ENCODE peak calls at places on chromosome 19, in five cellular contexts. One of them, this sample, is unnamed.

GRCh38 chr19:55681131-55682087 is 6.4 kb downstream of the EPN1 start:
- DNase-seq in HFF-Myc: no peak
- DNase-seq in CD4-positive, alpha-beta T cell: no peak
- DNase-seq in MCF 10A: no peak
- DNase-seq in H1: no peak
- DNase-seq in this sample: no peak

GRCh38 chr19:51320258-51320657 is 8.8 kb downstream of the IGLON5 start:
- DNase-seq in H1: no peak
- DNase-seq in CD4-positive, alpha-beta T cell: no peak
- DNase-seq in MCF 10A: no peak
- DNase-seq in HFF-Myc: no peak
- DNase-seq in this sample: no peak

GRCh38 chr19:33693678-33694077 is 71.9 kb downstream of the CHST8 start:
- DNase-seq in CD4-positive, alpha-beta T cell: no peak
- DNase-seq in HFF-Myc: no peak
- DNase-seq in H1: no peak
- DNase-seq in MCF 10A: no peak
- DNase-seq in this sample: no peak

GRCh38 chr19:35484637-35485036 is 5.6 kb downstream of the KRTDAP start:
- DNase-seq in HFF-Myc: no peak
- DNase-seq in H1: no peak
- DNase-seq in MCF 10A: no peak
- DNase-seq in CD4-positive, alpha-beta T cell: no peak
- DNase-seq in this sample: no peak

GRCh38 chr19:49581007-49581508 is at the start of gene PRRG2:
- DNase-seq in H1: peak; percentile 72
- DNase-seq in MCF 10A: peak; percentile 52
- DNase-seq in CD4-positive, alpha-beta T cell: no peak
- DNase-seq in HFF-Myc: no peak
- DNase-seq in this sample: no peak

GRCh38 chr19:35673121-35673804 is 6.9 kb downstream of the UPK1A start:
- DNase-seq in CD4-positive, alpha-beta T cell: peak; percentile 11
- DNase-seq in MCF 10A: peak; percentile 61
- DNase-seq in HFF-Myc: peak; percentile 14
- DNase-seq in H1: peak; percentile 89
- DNase-seq in this sample: no peak

GRCh38 chr19:5718579-5719273 is 1.2 kb downstream of the LONP1 start:
- DNase-seq in MCF 10A: peak; percentile 74
- DNase-seq in HFF-Myc: no peak
- DNase-seq in CD4-positive, alpha-beta T cell: no peak
- DNase-seq in H1: no peak
- DNase-seq in this sample: peak; percentile 69

GRCh38 chr19:1473424-1473851 is 5.6 kb downstream of the C19orf25 start:
- DNase-seq in HFF-Myc: no peak
- DNase-seq in CD4-positive, alpha-beta T cell: no peak
- DNase-seq in MCF 10A: no peak
- DNase-seq in H1: no peak
- DNase-seq in this sample: no peak

GRCh38 chr19:8323781-8324185 is 2.5 kb downstream of the RPS28 start:
- DNase-seq in CD4-positive, alpha-beta T cell: no peak
- DNase-seq in HFF-Myc: no peak
- DNase-seq in H1: no peak
- DNase-seq in MCF 10A: no peak
- DNase-seq in this sample: no peak

GRCh38 chr19:8401981-8402411 is 11.1 kb upstream of the MARCHF2 start:
- DNase-seq in H1: no peak
- DNase-seq in HFF-Myc: no peak
- DNase-seq in CD4-positive, alpha-beta T cell: no peak
- DNase-seq in MCF 10A: no peak
- DNase-seq in this sample: no peak

GRCh38 chr19:50272263-50272897 is 56.8 kb downstream of the KCNC3 start:
- DNase-seq in MCF 10A: no peak
- DNase-seq in CD4-positive, alpha-beta T cell: no peak
- DNase-seq in H1: no peak
- DNase-seq in HFF-Myc: no peak
- DNase-seq in this sample: no peak

GRCh38 chr19:38255759-38256052 is 468 bp downstream of the PPP1R14A start:
- DNase-seq in HFF-Myc: no peak
- DNase-seq in MCF 10A: no peak
- DNase-seq in H1: no peak
- DNase-seq in CD4-positive, alpha-beta T cell: no peak
- DNase-seq in this sample: no peak

GRCh38 chr19:34645551-34645950 is 31.4 kb downstream of the SCGB2B2 start:
- DNase-seq in MCF 10A: no peak
- DNase-seq in H1: no peak
- DNase-seq in HFF-Myc: no peak
- DNase-seq in CD4-positive, alpha-beta T cell: no peak
- DNase-seq in this sample: no peak

GRCh38 chr19:7461841-7462629 is 26.8 kb downstream of the PEX11G start:
- DNase-seq in H1: peak; percentile 64
- DNase-seq in MCF 10A: no peak
- DNase-seq in HFF-Myc: no peak
- DNase-seq in CD4-positive, alpha-beta T cell: no peak
- DNase-seq in this sample: no peak

GRCh38 chr19:39082745-39083598 is 1.2 kb upstream of the ACP7 start:
- DNase-seq in CD4-positive, alpha-beta T cell: no peak
- DNase-seq in H1: no peak
- DNase-seq in HFF-Myc: no peak
- DNase-seq in MCF 10A: no peak
- DNase-seq in this sample: no peak

GRCh38 chr19:40523322-40524047 is 53.2 kb upstream of the SHKBP1 start:
- DNase-seq in MCF 10A: peak; percentile 79
- DNase-seq in CD4-positive, alpha-beta T cell: peak; percentile 30
- DNase-seq in HFF-Myc: no peak
- DNase-seq in H1: peak; percentile 87
- DNase-seq in this sample: no peak

GRCh38 chr19:7533281-7533819 is 2.2 kb upstream of the PNPLA6 start:
- DNase-seq in CD4-positive, alpha-beta T cell: no peak
- DNase-seq in HFF-Myc: no peak
- DNase-seq in H1: peak; percentile 71
- DNase-seq in MCF 10A: peak; percentile 55
- DNase-seq in this sample: no peak

GRCh38 chr19:49499030-49499670 is 2.9 kb downstream of the RPS11 start:
- DNase-seq in H1: no peak
- DNase-seq in MCF 10A: no peak
- DNase-seq in CD4-positive, alpha-beta T cell: no peak
- DNase-seq in HFF-Myc: no peak
- DNase-seq in this sample: no peak

GRCh38 chr19:28686741-28687140 is 526.2 kb downstream of the UQCRFS1 start:
- DNase-seq in HFF-Myc: no peak
- DNase-seq in MCF 10A: no peak
- DNase-seq in CD4-positive, alpha-beta T cell: no peak
- DNase-seq in H1: no peak
- DNase-seq in this sample: no peak

GRCh38 chr19:19488875-19489690 is 26.3 kb downstream of the TSSK6 start:
- DNase-seq in H1: peak; percentile 87
- DNase-seq in CD4-positive, alpha-beta T cell: peak; percentile 96
- DNase-seq in HFF-Myc: peak; percentile 92
- DNase-seq in MCF 10A: peak; percentile 52
- DNase-seq in this sample: peak; percentile 74

GRCh38 chr19:19064811-19065745 is 1.3 kb downstream of the SLC25A42 start:
- DNase-seq in MCF 10A: no peak
- DNase-seq in HFF-Myc: no peak
- DNase-seq in H1: no peak
- DNase-seq in CD4-positive, alpha-beta T cell: no peak
- DNase-seq in this sample: no peak

GRCh38 chr19:14440049-14440448 is 6.9 kb downstream of the PKN1 start:
- DNase-seq in CD4-positive, alpha-beta T cell: peak; percentile 70
- DNase-seq in HFF-Myc: no peak
- DNase-seq in MCF 10A: no peak
- DNase-seq in H1: no peak
- DNase-seq in this sample: no peak

GRCh38 chr19:51708811-51709210 is 15.0 kb downstream of the HAS1 start:
- DNase-seq in MCF 10A: no peak
- DNase-seq in H1: no peak
- DNase-seq in HFF-Myc: no peak
- DNase-seq in CD4-positive, alpha-beta T cell: no peak
- DNase-seq in this sample: no peak

GRCh38 chr19:52217576-52217975 is 27.7 kb downstream of the PPP2R1A start:
- DNase-seq in MCF 10A: no peak
- DNase-seq in CD4-positive, alpha-beta T cell: no peak
- DNase-seq in H1: no peak
- DNase-seq in HFF-Myc: no peak
- DNase-seq in this sample: no peak

GRCh38 chr19:32702010-32702409 is 10.4 kb downstream of the NUDT19 start:
- DNase-seq in CD4-positive, alpha-beta T cell: no peak
- DNase-seq in H1: no peak
- DNase-seq in HFF-Myc: no peak
- DNase-seq in MCF 10A: no peak
- DNase-seq in this sample: no peak

GRCh38 chr19:1087813-1088418 is 7.3 kb downstream of the POLR2E start:
- DNase-seq in MCF 10A: no peak
- DNase-seq in HFF-Myc: no peak
- DNase-seq in H1: no peak
- DNase-seq in CD4-positive, alpha-beta T cell: peak; percentile 66
- DNase-seq in this sample: no peak

GRCh38 chr19:4829001-4829712 is 2.4 kb downstream of the TICAM1 start:
- DNase-seq in MCF 10A: no peak
- DNase-seq in HFF-Myc: no peak
- DNase-seq in H1: no peak
- DNase-seq in CD4-positive, alpha-beta T cell: no peak
- DNase-seq in this sample: no peak

GRCh38 chr19:45117167-45117594 is 24.2 kb downstream of the PPP1R37 start:
- DNase-seq in H1: no peak
- DNase-seq in CD4-positive, alpha-beta T cell: no peak
- DNase-seq in HFF-Myc: no peak
- DNase-seq in MCF 10A: no peak
- DNase-seq in this sample: no peak

GRCh38 chr19:35013047-35013819 is 13.1 kb downstream of the GRAMD1A start:
- DNase-seq in CD4-positive, alpha-beta T cell: peak; percentile 81
- DNase-seq in MCF 10A: peak; percentile 44
- DNase-seq in HFF-Myc: no peak
- DNase-seq in H1: peak; percentile 97
- DNase-seq in this sample: no peak

GRCh38 chr19:53431399-53432087 is at the start of gene ZNF761:
- DNase-seq in HFF-Myc: peak; percentile 54
- DNase-seq in CD4-positive, alpha-beta T cell: peak; percentile 94
- DNase-seq in H1: peak; percentile 100
- DNase-seq in MCF 10A: peak; percentile 92
- DNase-seq in this sample: peak; percentile 35

GRCh38 chr19:18657590-18658365 is 20.9 kb downstream of the KLHL26 start:
- DNase-seq in MCF 10A: no peak
- DNase-seq in H1: no peak
- DNase-seq in CD4-positive, alpha-beta T cell: no peak
- DNase-seq in HFF-Myc: no peak
- DNase-seq in this sample: no peak

GRCh38 chr19:29946645-29947044 is 4.6 kb downstream of the URI1 start:
- DNase-seq in HFF-Myc: no peak
- DNase-seq in MCF 10A: no peak
- DNase-seq in H1: no peak
- DNase-seq in CD4-positive, alpha-beta T cell: no peak
- DNase-seq in this sample: no peak
- TF ChIP-seq CTCF in HFF-Myc: no peak
- TF ChIP-seq CTCF in MCF 10A: no peak
- TF ChIP-seq CTCF in H1: no peak
- TF ChIP-seq CTCF in CD4-positive, alpha-beta T cell: no peak
- TF ChIP-seq CTCF in this sample: no peak

DNA sequence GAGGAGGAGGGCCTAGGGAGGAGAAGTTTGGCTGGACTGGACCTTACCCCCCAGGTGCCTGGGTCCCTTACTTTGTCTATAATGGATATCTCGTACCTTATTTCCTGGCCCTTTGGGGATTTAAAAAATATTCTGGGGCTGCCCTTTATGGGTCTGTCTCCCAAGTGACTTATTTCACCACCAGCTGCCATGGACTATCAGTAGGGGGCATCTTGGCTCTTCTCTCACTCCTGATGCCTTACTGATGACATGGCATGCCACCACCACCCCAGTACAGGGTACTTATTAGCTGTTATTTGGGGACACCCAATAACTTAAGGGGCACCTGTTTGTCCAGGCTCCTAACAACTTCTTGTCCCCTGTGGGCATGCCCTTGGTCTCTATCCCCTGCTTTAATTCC is 38.0 kb downstream of the NFIX start:
- DNase-seq in H1: no peak
- DNase-seq in HFF-Myc: no peak
- DNase-seq in MCF 10A: no peak
- DNase-seq in CD4-positive, alpha-beta T cell: no peak
- DNase-seq in this sample: no peak
- TF ChIP-seq CTCF in H1: peak; percentile 5
- TF ChIP-seq CTCF in HFF-Myc: peak; percentile 32
- TF ChIP-seq CTCF in MCF 10A: no peak
- TF ChIP-seq CTCF in CD4-positive, alpha-beta T cell: no peak
- TF ChIP-seq CTCF in this sample: peak; percentile 39

DNA sequence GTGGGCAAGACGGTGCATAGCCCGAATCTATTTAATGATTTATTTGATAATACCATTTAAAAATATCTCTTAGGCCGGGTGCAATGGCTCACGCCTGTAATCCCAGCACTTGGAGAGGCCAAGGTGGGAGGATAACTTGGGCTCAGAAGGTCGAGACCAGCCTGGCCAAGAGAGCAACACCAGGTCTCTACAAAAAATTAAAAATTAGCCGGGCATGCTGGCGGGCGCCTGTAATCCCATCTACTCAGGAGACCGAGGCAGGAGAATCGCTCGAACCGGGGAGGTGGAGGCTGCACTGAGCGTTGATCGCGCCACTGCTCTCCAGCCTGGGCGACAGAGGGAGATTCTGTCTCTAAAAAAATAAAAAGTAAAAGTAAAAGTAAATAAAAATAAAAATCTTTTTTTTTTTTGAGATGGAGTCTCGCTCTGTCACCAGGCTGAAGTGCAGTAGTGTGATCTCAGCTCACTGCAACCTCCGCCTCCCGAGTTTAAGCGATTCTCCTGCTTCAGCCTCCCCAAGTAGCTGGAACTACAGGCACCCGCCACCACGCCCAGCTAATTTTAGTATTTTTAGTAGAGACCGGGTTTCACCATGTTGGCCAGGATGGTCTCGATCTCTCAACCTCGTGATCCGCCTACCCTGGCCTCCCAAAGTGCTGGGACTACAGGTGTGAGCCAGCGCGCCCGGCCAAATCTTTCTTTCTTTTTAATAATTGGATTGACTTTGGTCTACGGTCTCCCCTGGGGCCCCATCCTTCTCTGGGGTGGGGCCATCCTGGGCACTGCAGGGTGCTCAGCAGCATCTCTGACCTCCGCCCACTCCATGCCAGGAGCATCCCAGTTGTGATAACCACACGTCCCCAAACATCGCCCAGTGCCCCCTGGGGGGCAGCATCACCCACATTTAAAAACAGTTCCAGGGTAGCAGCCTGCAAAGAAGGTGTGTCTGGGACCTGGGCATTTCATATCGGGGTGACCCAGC is 90.7 kb downstream of the GNG7 start:
- DNase-seq in H1: no peak
- DNase-seq in CD4-positive, alpha-beta T cell: no peak
- DNase-seq in HFF-Myc: no peak
- DNase-seq in MCF 10A: no peak
- DNase-seq in this sample: no peak
- TF ChIP-seq CTCF in H1: no peak
- TF ChIP-seq CTCF in CD4-positive, alpha-beta T cell: peak; percentile 2
- TF ChIP-seq CTCF in HFF-Myc: no peak
- TF ChIP-seq CTCF in MCF 10A: no peak
- TF ChIP-seq CTCF in this sample: no peak

DNA sequence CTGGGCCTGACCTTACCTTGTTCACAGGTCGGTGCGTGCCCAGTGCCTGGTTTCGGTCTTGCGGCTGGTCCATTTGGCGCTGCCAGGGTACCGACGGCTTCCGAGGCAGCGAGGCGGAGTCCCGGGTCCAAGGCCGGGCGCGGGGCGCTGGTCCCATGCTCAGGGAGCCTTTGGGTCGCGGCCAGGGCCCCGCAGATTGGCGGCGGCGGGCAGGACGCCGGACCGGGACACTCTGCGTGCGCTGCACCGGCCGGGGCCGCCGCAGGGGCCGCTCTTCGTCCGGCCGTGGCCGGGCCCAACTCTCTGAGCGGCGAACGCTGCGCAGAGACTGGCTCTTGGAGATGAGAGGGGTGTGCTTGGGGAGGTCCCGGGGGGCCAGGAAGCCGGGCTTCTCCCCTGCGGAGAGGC is 3.3 kb upstream of the WIZ start:
- DNase-seq in H1: no peak
- DNase-seq in HFF-Myc: no peak
- DNase-seq in MCF 10A: no peak
- DNase-seq in CD4-positive, alpha-beta T cell: no peak
- DNase-seq in this sample: no peak
- TF ChIP-seq CTCF in H1: peak; percentile 20
- TF ChIP-seq CTCF in HFF-Myc: no peak
- TF ChIP-seq CTCF in MCF 10A: no peak
- TF ChIP-seq CTCF in CD4-positive, alpha-beta T cell: no peak
- TF ChIP-seq CTCF in this sample: peak; percentile 37

This sample was measured in BJ.